ENCODE peak calls at places on chromosome 6, in five cellular contexts. P, V, B, E and F are unnamed samples.

GRCh38 chr6:70847685-70848084 is 109.2 kb downstream of the B3GAT2 start:
- DNase-seq in E (no peak), B (no peak), V (no peak), P (no peak), F (no peak)

GRCh38 chr6:51303313-51303712 is 484.6 kb downstream of the TFAP2B start:
- DNase-seq in P (no peak), V (no peak), E (no peak), B (no peak), F (no peak)

GRCh38 chr6:30113377-30113759 is 478 bp upstream of the TRIM31 start:
- DNase-seq in B (no peak), P (no peak), E (no peak), V (no peak), F (no peak)

GRCh38 chr6:166957087-166957804 is 896 bp upstream of the RNASET2 start:
- DNase-seq in V (peak; percentile 93), B (peak; percentile 55), E (peak; percentile 13), P (peak; percentile 39), F (peak; percentile 4)

GRCh38 chr6:4577406-4577805 is 198.8 kb upstream of the CDYL start:
- DNase-seq in E (no peak), B (no peak), V (no peak), P (peak; percentile 23), F (no peak)

GRCh38 chr6:116515141-116515540 is 3.7 kb downstream of the CALHM5 start:
- DNase-seq in V (no peak), P (no peak), E (no peak), B (no peak), F (no peak)

GRCh38 chr6:136225496-136225895 is 24.6 kb downstream of the MTFR2 start:
- DNase-seq in B (no peak), P (peak; percentile 37), E (no peak), V (no peak), F (no peak)

GRCh38 chr6:46850781-46851180 is 57.6 kb downstream of the MEP1A start:
- DNase-seq in V (no peak), B (no peak), E (no peak), P (no peak), F (no peak)

GRCh38 chr6:24517659-24518538 is 23.1 kb downstream of the ALDH5A1 start:
- DNase-seq in V (no peak), P (no peak), E (no peak), B (no peak), F (no peak)

GRCh38 chr6:150290429-150290828 is 78.4 kb upstream of the IYD start:
- DNase-seq in B (no peak), E (no peak), V (no peak), P (no peak), F (peak; percentile 85)

GRCh38 chr6:36735110-36735971 is 37.7 kb downstream of the RAB44 start:
- DNase-seq in B (no peak), E (no peak), V (peak; percentile 67), P (peak; percentile 82), F (no peak)

GRCh38 chr6:44224978-44225330 is 1.6 kb downstream of the SLC29A1 start:
- DNase-seq in V (no peak), E (no peak), B (no peak), P (no peak), F (no peak)

GRCh38 chr6:73537677-73538076 is 16.8 kb upstream of the EEF1A1 start:
- DNase-seq in P (no peak), V (no peak), B (no peak), E (no peak), F (no peak)

GRCh38 chr6:32298632-32299336 is 72.9 kb downstream of the TSBP1 start:
- DNase-seq in B (no peak), E (no peak), V (no peak), P (no peak), F (no peak)

GRCh38 chr6:13724174-13724573 is 12.5 kb upstream of the RANBP9 start:
- DNase-seq in V (no peak), E (no peak), P (no peak), B (no peak), F (peak; percentile 96)

GRCh38 chr6:156914171-156914570 is 137.0 kb downstream of the ARID1B start:
- DNase-seq in B (no peak), P (no peak), V (no peak), E (no peak), F (no peak)

GRCh38 chr6:47654255-47654654 is 44.1 kb upstream of the ADGRF4 start:
- DNase-seq in V (no peak), B (no peak), P (no peak), E (no peak), F (no peak)

GRCh38 chr6:149190228-149190831 is 127.2 kb upstream of the TAB2 start:
- DNase-seq in P (no peak), V (peak; percentile 88), B (peak; percentile 84), E (no peak), F (no peak)

GRCh38 chr6:84019812-84020211 is 13.8 kb upstream of the MRAP2 start:
- DNase-seq in V (no peak), B (no peak), E (no peak), P (no peak), F (no peak)

GRCh38 chr6:154001494-154002285 is 37.4 kb upstream of the OPRM1 start:
- DNase-seq in V (peak; percentile 55), E (no peak), B (no peak), P (no peak), F (no peak)

GRCh38 chr6:6678185-6678671 is 89.7 kb downstream of the LY86 start:
- DNase-seq in V (no peak), E (no peak), B (no peak), P (no peak), F (peak; percentile 49)

GRCh38 chr6:105616521-105616920 is 213.6 kb upstream of the PREP start:
- DNase-seq in B (no peak), P (no peak), V (no peak), E (no peak), F (no peak)

GRCh38 chr6:148967128-148967527 is 220.3 kb downstream of the UST start:
- DNase-seq in V (no peak), B (no peak), E (no peak), P (no peak), F (no peak)

GRCh38 chr6:70844301-70844700 is 112.6 kb downstream of the B3GAT2 start:
- DNase-seq in P (no peak), E (no peak), B (no peak), V (no peak), F (no peak)

GRCh38 chr6:158502593-158502950 is 57.3 kb upstream of the TMEM181 start:
- DNase-seq in B (peak; percentile 24), V (no peak), E (no peak), P (no peak), F (no peak)

GRCh38 chr6:41940759-41941279 is 789 bp downstream of the CCND3 start:
- DNase-seq in V (peak; percentile 89), E (no peak), B (peak; percentile 47), P (peak; percentile 39), F (peak; percentile 45)
- TF ChIP-seq CTCF in V (no peak), E (no peak), B (no peak), P (no peak), F (no peak)

GRCh38 chr6:56372621-56373020 is 125.2 kb upstream of the COL21A1 start:
- DNase-seq in V (no peak), B (no peak), P (no peak), E (no peak), F (no peak)

GRCh38 chr6:56370591-56371198 is 123.3 kb upstream of the COL21A1 start:
- DNase-seq in B (no peak), E (no peak), P (peak; percentile 89), V (no peak), F (peak; percentile 75)

GRCh38 chr6:56368484-56368883 is 121.1 kb upstream of the COL21A1 start:
- DNase-seq in B (no peak), E (no peak), P (no peak), V (no peak), F (no peak)

GRCh38 chr6:56366112-56366852 is 118.9 kb upstream of the COL21A1 start:
- DNase-seq in V (no peak), B (no peak), E (no peak), P (peak; percentile 62), F (no peak)

GRCh38 chr6:56370127-56370540 is 122.8 kb upstream of the COL21A1 start:
- DNase-seq in V (no peak), P (peak; percentile 87), E (no peak), B (peak; percentile 71), F (peak; percentile 77)
- H3K27ac ChIP-seq in V (no peak overlapping the region), P (peak overlapping the region; percentile 96), E (peak overlapping the region; percentile 90), B (no peak overlapping the region), F (peak overlapping the region; percentile 90)

GRCh38 chr6:168216741-168217140 is 102.8 kb downstream of the DACT2 start:
- DNase-seq in V (no peak), P (no peak), B (no peak), E (no peak), F (no peak)
- TF ChIP-seq CTCF in V (no peak), P (no peak), B (no peak), E (no peak), F (no peak)

DNA sequence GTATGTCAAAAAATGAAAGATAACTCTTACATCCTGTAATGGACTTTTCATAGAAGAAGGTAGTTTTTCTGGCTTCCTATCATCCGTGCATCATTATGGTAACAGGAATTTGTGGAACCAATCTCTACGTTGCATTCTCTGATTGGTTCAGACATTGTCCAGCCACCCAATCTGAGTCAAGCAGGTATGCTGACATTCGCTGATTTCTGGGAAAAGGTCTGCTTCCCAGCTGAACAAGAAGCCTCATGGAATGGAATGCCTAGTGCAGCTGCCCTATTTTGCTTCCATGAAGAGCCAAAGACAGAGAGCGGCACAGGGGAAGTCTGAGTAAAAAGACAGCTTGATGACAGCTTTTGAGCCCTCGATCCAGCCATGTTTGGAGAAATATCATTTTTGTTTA is 38.5 kb upstream of the TXLNB start:
- DNase-seq in P (no peak), V (no peak), B (no peak), E (no peak), F (no peak)
- H3K27ac ChIP-seq in P (no peak overlapping the region), V (no peak overlapping the region), B (no peak overlapping the region), E (no peak overlapping the region), F (no peak overlapping the region)

GRCh38 chr6:20232188-20232587 is 19.9 kb upstream of the MBOAT1 start:
- DNase-seq in P (no peak), V (no peak), E (no peak), B (no peak), F (no peak)

GRCh38 chr6:20233007-20233730 is 20.9 kb upstream of the MBOAT1 start:
- DNase-seq in B (no peak), P (no peak), E (no peak), V (no peak), F (no peak)

GRCh38 chr6:20227350-20227749 is 15.1 kb upstream of the MBOAT1 start:
- DNase-seq in P (no peak), B (no peak), E (no peak), V (no peak), F (no peak)

GRCh38 chr6:20230720-20231119 is 18.5 kb upstream of the MBOAT1 start:
- DNase-seq in E (no peak), V (no peak), P (no peak), B (no peak), F (no peak)

GRCh38 chr6:20229881-20230280 is 17.6 kb upstream of the MBOAT1 start:
- DNase-seq in B (no peak), V (no peak), E (no peak), P (no peak), F (no peak)
- TF ChIP-seq CTCF in B (no peak), V (no peak), E (no peak), P (no peak), F (no peak)